ENCODE peak calls at places on chromosomes 12 and 14, in seven cellular contexts. E is lower leg skin, I is sigmoid colon, W is Calu3, Q is GM12892, L is ACHN, S is LoVo. O is an unnamed sample.

GRCh38 chr12:26678697-26679660 is 154.0 kb downstream of the ITPR2 start:
- DNase-seq in E (no peak), I (no peak), W (no peak), Q (no peak), L (peak), S (no peak), O (no peak)

GRCh38 chr14:51859136-51859535 is 1.3 kb upstream of the GNG2 start:
- DNase-seq in E (no peak), I (no peak), W (no peak), Q (no peak), L (no peak), S (no peak), O (no peak)

GRCh38 chr14:86652512-86652911 is 1122.6 kb downstream of the FLRT2 start:
- DNase-seq in E (no peak), I (no peak), W (no peak), Q (no peak), L (no peak), S (no peak), O (no peak)

GRCh38 chr14:74394549-74394948 is 31.5 kb downstream of the SYNDIG1L start:
- DNase-seq in E (no peak), I (no peak), W (no peak), Q (no peak), L (no peak), S (no peak), O (no peak)

GRCh38 chr12:47735649-47736048 is 10.4 kb upstream of the ENDOU start:
- DNase-seq in E (no peak), I (no peak), W (no peak), Q (no peak), L (no peak), S (no peak), O (no peak)

GRCh38 chr14:39426605-39427004 is 5.6 kb downstream of the FBXO33 start:
- DNase-seq in E (no peak), I (no peak), W (no peak), Q (no peak), L (peak), S (no peak), O (no peak)

GRCh38 chr12:57127710-57128518 is at the start of gene LRP1:
- DNase-seq in E (peak), I (peak), W (peak), Q (peak), L (peak), S (peak), O (peak)

GRCh38 chr12:15979096-15980091 is 68.3 kb downstream of the DERA start:
- DNase-seq in E (no peak), I (no peak), W (peak), Q (no peak), L (peak), S (peak), O (no peak)

GRCh38 chr12:32151552-32151951 is 44.9 kb downstream of the BICD1 start:
- DNase-seq in E (no peak), I (no peak), W (no peak), Q (no peak), L (no peak), S (no peak), O (no peak)

GRCh38 chr12:89247962-89248361 is 104.3 kb downstream of the DUSP6 start:
- DNase-seq in E (no peak), I (no peak), W (no peak), Q (no peak), L (no peak), S (no peak), O (no peak)

GRCh38 chr14:50396636-50397460 is at the start of gene CDKL1:
- DNase-seq in E (peak), I (peak), W (peak), Q (peak), L (peak), S (peak), O (peak)

GRCh38 chr12:27366621-27367020 is 34.0 kb downstream of the BMAL2 start:
- DNase-seq in E (no peak), I (no peak), W (no peak), Q (no peak), L (no peak), S (no peak), O (no peak)

GRCh38 chr12:75477137-75477536 is 3.4 kb upstream of the GLIPR1 start:
- DNase-seq in E (no peak), I (no peak), W (no peak), Q (no peak), L (no peak), S (no peak), O (no peak)

GRCh38 chr12:92570056-92570753 is 132.6 kb upstream of the PLEKHG7 start:
- DNase-seq in E (peak), I (peak), W (peak), Q (no peak), L (peak), S (peak), O (no peak)

GRCh38 chr12:113747048-113747447 is 219.1 kb downstream of the RBM19 start:
- DNase-seq in E (no peak), I (no peak), W (no peak), Q (no peak), L (no peak), S (no peak), O (no peak)

GRCh38 chr12:117582135-117582784 is 220.8 kb upstream of the NOS1 start:
- DNase-seq in E (no peak), I (no peak), W (no peak), Q (no peak), L (no peak), S (no peak), O (no peak)

GRCh38 chr12:118327381-118327780 is 45.3 kb downstream of the TAOK3 start:
- DNase-seq in E (no peak), I (no peak), W (no peak), Q (no peak), L (no peak), S (no peak), O (no peak)

GRCh38 chr14:23559010-23559920 is 3.2 kb downstream of the THTPA start:
- DNase-seq in E (no peak), I (no peak), W (peak), Q (no peak), L (peak), S (peak), O (peak)

GRCh38 chr14:31096255-31096654 is 70.1 kb upstream of the STRN3 start:
- DNase-seq in E (no peak), I (no peak), W (no peak), Q (no peak), L (no peak), S (no peak), O (no peak)

GRCh38 chr12:71194657-71195056 is 36.9 kb upstream of the TSPAN8 start:
- DNase-seq in E (no peak), I (no peak), W (no peak), Q (no peak), L (no peak), S (no peak), O (no peak)

GRCh38 chr12:69732088-69732487 is 6.6 kb upstream of the RAB3IP start:
- DNase-seq in E (no peak), I (no peak), W (no peak), Q (no peak), L (peak), S (peak), O (no peak)

GRCh38 chr12:100346660-100347059 is 10.2 kb upstream of the SLC17A8 start:
- DNase-seq in E (no peak), I (no peak), W (no peak), Q (no peak), L (no peak), S (no peak), O (no peak)

GRCh38 chr14:61033851-61034250 is 52.8 kb downstream of the SLC38A6 start:
- DNase-seq in E (no peak), I (no peak), W (no peak), Q (no peak), L (no peak), S (no peak), O (no peak)

GRCh38 chr12:108967869-108968540 is 52.9 kb downstream of the SVOP start:
- DNase-seq in E (no peak), I (no peak), W (no peak), Q (no peak), L (peak), S (no peak), O (no peak)

GRCh38 chr14:28297559-28297958 is 469.0 kb upstream of the FOXG1 start:
- DNase-seq in E (no peak), I (no peak), W (no peak), Q (no peak), L (no peak), S (no peak), O (no peak)

O was measured in activated naive CD8-positive, alpha-beta T cell treated with anti-CD3 and anti-CD28 coated beads, Interleukin-2, amount 10 ng/mL, durations not matched to agents 7 days and 5 days.